ENCODE peak calls at places on chromosome 16, in five cellular contexts. E is thoracic aorta, N is GM23338, Z is transverse colon, V is Peyer's patch. Q is an unnamed sample.
A peak's percentile ranks its signal among the peaks of the same experiment; 100 is the strongest.

GRCh38 chr16:27776556-27776955 is 226.6 kb downstream of the KATNIP start:
- DNase-seq in Z (no peak), V (no peak), N (no peak), E (no peak), Q (no peak)

GRCh38 chr16:54174201-54174600 is 112.4 kb downstream of the IRX3 start:
- DNase-seq in Z (no peak), N (peak; percentile 39), V (no peak), E (no peak), Q (no peak)

GRCh38 chr16:67847064-67847861 is at the start of gene CENPT:
- DNase-seq in V (peak; percentile 81), Z (peak; percentile 66), N (peak; percentile 62), E (no peak), Q (peak; percentile 47)

GRCh38 chr16:75555213-75555706 is 792 bp downstream of the TMEM231 start:
- DNase-seq in V (peak; percentile 78), Z (peak; percentile 82), N (peak; percentile 98), E (peak; percentile 52), Q (peak; percentile 88)

GRCh38 chr16:29678691-29679267 is at the start of gene QPRT:
- DNase-seq in V (peak; percentile 62), N (peak; percentile 95), Z (peak; percentile 71), E (no peak), Q (no peak)

GRCh38 chr16:55532227-55532626 is 23.4 kb downstream of the LPCAT2 start:
- DNase-seq in N (no peak), V (no peak), Z (no peak), E (no peak), Q (no peak)

GRCh38 chr16:67652578-67653130 is 7.4 kb downstream of the ACD start:
- DNase-seq in Z (no peak), V (no peak), N (peak; percentile 80), E (no peak), Q (peak; percentile 60)

GRCh38 chr16:85329059-85329812 is 217.0 kb upstream of the CIBAR2 start:
- DNase-seq in N (peak; percentile 80), Z (peak; percentile 68), E (no peak), V (peak; percentile 66), Q (no peak)

GRCh38 chr16:2745961-2746360 is 6.5 kb upstream of the SRRM2 start:
- DNase-seq in Z (no peak), N (no peak), V (no peak), E (no peak), Q (no peak)

GRCh38 chr16:76201385-76201784 is 75.8 kb upstream of the CNTNAP4 start:
- DNase-seq in E (no peak), N (no peak), V (no peak), Z (no peak), Q (no peak)

GRCh38 chr16:28320023-28320561 is 27.8 kb downstream of the SBK1 start:
- DNase-seq in E (no peak), N (no peak), Z (no peak), V (no peak), Q (no peak)

GRCh38 chr16:67372664-67373063 is 20.6 kb downstream of the TPPP3 start:
- DNase-seq in E (no peak), Z (no peak), V (no peak), N (peak; percentile 47), Q (no peak)

GRCh38 chr16:57473176-57473840 is 10.8 kb downstream of the POLR2C start:
- DNase-seq in Z (no peak), N (no peak), V (no peak), E (no peak), Q (no peak)

GRCh38 chr16:29821663-29822115 is 1.4 kb downstream of the MVP start:
- DNase-seq in E (no peak), Z (peak; percentile 73), V (peak; percentile 76), N (no peak), Q (peak; percentile 61)

GRCh38 chr16:84303023-84303422 is 8.3 kb downstream of the WFDC1 start:
- DNase-seq in N (no peak), Z (peak; percentile 29), V (no peak), E (no peak), Q (no peak)

GRCh38 chr16:49757744-49758069 is 98.2 kb downstream of the ZNF423 start:
- DNase-seq in N (peak; percentile 48), Z (no peak), E (no peak), V (no peak), Q (no peak)

GRCh38 chr16:77223184-77223583 is 24.0 kb downstream of the SYCE1L start:
- DNase-seq in Z (no peak), N (peak; percentile 87), E (no peak), V (no peak), Q (no peak)

GRCh38 chr16:5328546-5328945 is 231.0 kb upstream of the EEF2KMT start:
- DNase-seq in E (no peak), N (no peak), V (no peak), Z (no peak), Q (no peak)

GRCh38 chr16:57519796-57520360 is 16.5 kb downstream of the CCDC102A start:
- DNase-seq in N (peak; percentile 88), Z (peak; percentile 83), V (peak; percentile 91), E (no peak), Q (peak; percentile 90)

GRCh38 chr16:1159973-1160772 is 7.3 kb downstream of the CACNA1H start:
- DNase-seq in Z (peak; percentile 26), V (no peak), N (no peak), E (no peak), Q (peak; percentile 52)

DNA sequence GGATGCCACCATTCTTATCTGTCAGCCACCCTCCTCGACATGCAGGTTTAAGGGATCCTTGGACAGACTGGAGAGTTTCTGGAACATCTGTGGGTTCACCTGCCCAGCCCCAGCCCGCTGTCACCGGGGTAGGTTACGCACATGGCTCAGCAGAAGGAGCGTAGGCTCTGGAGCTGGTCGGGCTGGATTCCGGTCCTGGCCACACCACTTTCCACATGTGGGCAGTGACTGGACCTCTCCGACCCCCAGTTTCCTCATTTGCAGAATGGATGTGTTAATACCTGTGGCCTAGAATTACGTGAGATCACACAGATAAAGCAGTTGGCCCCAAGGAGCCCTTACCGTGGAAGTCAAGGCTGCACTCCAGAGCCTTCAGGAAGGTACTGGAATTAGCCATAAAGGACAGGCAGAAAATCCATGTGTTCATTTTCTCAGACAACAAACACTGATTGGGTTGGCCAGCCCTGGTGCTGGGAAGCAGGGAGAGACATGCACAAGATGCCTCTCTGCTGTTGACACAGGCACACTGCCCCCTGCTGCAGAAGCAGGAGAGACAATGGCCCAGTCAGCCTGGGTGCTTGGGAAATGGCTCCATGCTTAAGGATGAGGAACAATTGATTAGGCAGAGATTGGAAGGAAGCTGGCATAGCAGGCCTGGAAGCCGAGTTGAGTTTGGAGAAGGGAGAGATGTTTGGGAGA is 58.8 kb downstream of the SF3B3 start:
- DNase-seq in E (no peak), N (peak; percentile 45), Z (no peak), V (no peak), Q (no peak)
- TF ChIP-seq CTCF in E (no peak), N (peak; percentile 65), Z (no peak), V (no peak), Q (no peak)

DNA sequence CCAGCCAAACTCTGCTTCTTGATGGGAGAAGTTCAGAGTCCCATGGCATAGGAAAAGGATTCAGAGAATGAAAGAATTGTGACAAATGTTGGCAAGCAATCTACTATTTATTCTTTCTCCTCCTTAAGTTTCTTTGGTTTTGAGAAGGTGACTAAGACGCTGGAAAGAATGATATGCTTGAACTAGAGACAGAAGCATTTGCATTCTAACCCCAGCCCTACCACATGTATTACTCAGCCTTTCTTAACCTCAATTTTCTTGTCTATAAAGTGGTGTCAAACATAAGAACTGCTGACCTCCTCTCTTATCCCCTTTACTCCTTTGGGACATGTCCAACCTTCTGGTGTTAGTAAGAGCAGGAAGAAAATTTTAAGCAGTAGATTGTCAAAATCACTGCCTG is 124.7 kb downstream of the HS3ST2 start:
- DNase-seq in N (no peak), Z (no peak), E (no peak), V (no peak), Q (no peak)
- TF ChIP-seq CTCF in N (no peak), Z (no peak), E (no peak), V (no peak), Q (no peak)

GRCh38 chr16:47855431-47855830 is 300.4 kb downstream of the ABCC12 start:
- DNase-seq in Z (no peak), E (no peak), N (no peak), V (no peak), Q (no peak)
- TF ChIP-seq CTCF in Z (no peak), E (no peak), N (no peak), V (no peak), Q (no peak)

GRCh38 chr16:72664480-72665408 is 383.2 kb downstream of the ZFHX3 start:
- DNase-seq in V (peak; percentile 99), E (peak; percentile 89), N (peak; percentile 99), Z (peak; percentile 97), Q (peak; percentile 97)
- TF ChIP-seq CTCF in V (no peak), E (no peak), N (no peak), Z (no peak), Q (no peak)

DNA sequence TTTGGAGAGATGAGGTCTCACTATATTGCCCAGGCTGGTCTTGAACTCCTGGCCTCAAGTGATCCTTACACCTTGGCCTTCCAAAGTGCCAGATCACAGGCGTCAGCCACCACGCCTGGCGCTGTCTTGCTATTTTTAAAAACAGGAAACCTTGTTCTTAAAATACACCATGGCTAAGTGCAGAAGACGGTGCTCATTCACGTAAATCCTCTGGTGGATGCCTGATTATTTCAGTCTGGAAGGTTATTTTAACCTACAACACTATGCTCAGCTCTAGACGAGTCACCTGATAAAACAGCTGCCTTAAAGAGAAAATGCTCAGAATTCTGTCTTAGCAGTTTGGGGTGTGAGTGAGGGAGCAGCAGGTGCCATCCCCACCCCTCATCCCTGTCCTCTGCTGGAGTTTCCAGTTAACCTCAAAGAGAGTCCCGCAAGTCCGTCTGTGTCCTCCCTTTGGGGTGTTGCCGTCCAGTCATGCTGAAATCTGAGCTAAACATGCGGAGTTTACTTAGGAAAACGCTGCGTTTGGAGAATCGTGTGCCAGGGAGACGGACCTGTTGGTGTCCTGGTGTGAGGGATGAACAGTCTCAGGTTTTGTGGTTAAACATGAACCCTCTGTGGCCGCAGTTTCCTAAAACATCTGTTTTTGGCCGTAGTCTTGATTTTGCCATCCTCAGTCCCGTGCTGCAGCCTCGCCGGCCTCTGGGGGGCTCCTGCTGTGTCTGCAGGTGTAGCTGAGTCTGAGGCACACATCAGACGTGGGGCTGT is 17.1 kb downstream of the SPG7 start:
- DNase-seq in N (no peak), Z (peak; percentile 24), V (no peak), E (no peak), Q (no peak)
- TF ChIP-seq CTCF in N (peak; percentile 13), Z (no peak), V (no peak), E (no peak), Q (no peak)

DNA sequence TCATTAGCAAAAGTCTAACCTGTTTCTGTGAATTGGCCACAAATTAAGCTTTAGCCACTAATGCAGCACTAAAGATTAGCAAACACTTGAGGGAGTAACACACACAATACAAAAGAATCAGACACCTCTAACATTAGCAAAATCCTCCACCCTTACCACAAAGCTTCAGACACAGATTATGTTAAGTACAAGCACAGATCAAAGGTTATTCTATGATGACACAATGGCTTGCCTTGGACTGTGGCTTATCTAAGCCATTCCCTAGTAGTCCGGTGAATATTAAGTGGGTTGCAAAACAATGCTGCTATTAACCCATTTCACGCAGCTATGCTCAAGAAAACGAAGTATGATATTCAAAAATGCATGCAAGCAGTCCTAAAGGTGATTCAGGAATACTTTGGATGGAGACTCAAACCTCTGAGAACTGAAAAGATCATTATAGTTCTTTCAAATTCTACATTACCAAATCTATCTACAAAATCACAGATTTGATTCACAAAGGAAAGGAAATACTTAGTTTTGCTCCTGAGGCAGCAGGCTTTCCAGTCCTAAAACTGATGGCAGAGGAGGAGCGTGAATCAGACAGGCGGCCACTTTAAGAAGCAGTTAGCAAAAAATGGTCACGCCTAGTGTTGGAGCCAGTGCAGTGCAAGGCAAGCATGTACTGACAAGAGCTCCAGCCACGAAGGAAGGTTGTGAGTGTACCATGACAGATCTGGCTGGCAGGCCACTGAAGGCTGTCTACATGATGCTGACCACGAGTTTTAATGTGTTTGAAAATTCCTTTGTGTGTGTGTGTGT is 67.2 kb downstream of the PARN start:
- DNase-seq in Z (peak; percentile 41), N (peak; percentile 15), E (no peak), V (peak; percentile 64), Q (peak; percentile 19)
- TF ChIP-seq CTCF in Z (peak; percentile 68), N (no peak), E (peak; percentile 22), V (peak; percentile 63), Q (peak; percentile 27)

Q was measured in Calu3.